ENCODE peak calls at places on chromosomes 4 and X, in five cellular contexts. Q is endodermal cell, U is Karpas-422, W is NCI-H1105, Y is nephron progenitor cell. O is an unnamed sample.

GRCh38 chrX:9899640-9900075 is 67.5 kb upstream of the CLDN34 start:
- DNase-seq in Q (no peak), U (no peak), W (no peak), Y (peak), O (no peak)

GRCh38 chrX:119041175-119041574 is 31.6 kb upstream of the CT47C1 start:
- DNase-seq in Q (no peak), U (no peak), W (no peak), Y (no peak), O (peak)

GRCh38 chr4:2962614-2963184 is 507 bp downstream of the NOP14 start:
- DNase-seq in Q (peak), U (peak), W (no peak), Y (peak), O (no peak)

GRCh38 chrX:41445171-41445570 is 2.0 kb upstream of the NYX start:
- DNase-seq in Q (peak), U (no peak), W (no peak), Y (no peak), O (no peak)

GRCh38 chr4:172042714-172043114 is 229.5 kb downstream of the GALNTL6 start:
- DNase-seq in Q (no peak), U (no peak), W (peak), Y (no peak), O (no peak)

GRCh38 chrX:120753413-120754251 is 122.0 kb downstream of the CT47B1 start:
- DNase-seq in Q (no peak), U (no peak), W (no peak), Y (no peak), O (no peak)

GRCh38 chr4:66372706-66373105 is 702.4 kb upstream of the EPHA5 start:
- DNase-seq in Q (no peak), U (no peak), W (no peak), Y (no peak), O (no peak)

GRCh38 chrX:2351321-2351720 is 149.5 kb downstream of the DHRSX start:
- DNase-seq in Q (no peak), U (no peak), W (no peak), Y (no peak), O (peak)

GRCh38 chrX:13666836-13667235 is 13.9 kb downstream of the TCEANC start:
- DNase-seq in Q (no peak), U (peak), W (no peak), Y (no peak), O (no peak)

GRCh38 chrX:121755541-121755940 is 708.1 kb downstream of the GLUD2 start:
- DNase-seq in Q (no peak), U (no peak), W (no peak), Y (no peak), O (no peak)

GRCh38 chr4:2259036-2259540 is 2.8 kb downstream of the MXD4 start:
- DNase-seq in Q (peak), U (no peak), W (no peak), Y (no peak), O (no peak)

GRCh38 chr4:158771776-158772175 is 3.0 kb downstream of the FNIP2 start:
- DNase-seq in Q (no peak), U (no peak), W (no peak), Y (no peak), O (no peak)

GRCh38 chrX:53435997-53436396 is 1.8 kb upstream of the HSD17B10 start:
- DNase-seq in Q (peak), U (peak), W (peak), Y (peak), O (no peak)

GRCh38 chrX:109600114-109600710 is 24.8 kb downstream of the KCNE5 start:
- DNase-seq in Q (peak), U (no peak), W (no peak), Y (peak), O (no peak)

GRCh38 chr4:41594439-41594838 is 56.5 kb downstream of the LIMCH1 start:
- DNase-seq in Q (no peak), U (no peak), W (no peak), Y (no peak), O (no peak)

GRCh38 chrX:100649550-100650356 is 5.8 kb downstream of the SRPX2 start:
- DNase-seq in Q (peak), U (no peak), W (no peak), Y (peak), O (peak)

GRCh38 chrX:132728296-132728695 is 230.1 kb downstream of the HS6ST2 start:
- DNase-seq in Q (no peak), U (no peak), W (no peak), Y (no peak), O (no peak)

O was measured in AG04449.